ENCODE peak calls at places on chromosome 4, in seven cellular contexts. X is fibroblast of mammary gland, I is Karpas-422, G is hippocampal formation, Q is IMR-90, P is DMS 273 treated with DMSO at 0.1 percent for 48 hours, A is T47D. C is an unnamed sample.

GRCh38 chr4:90958256-90958895 is 831.2 kb downstream of the CCSER1 start:
- DNase-seq in G (no peak), Q (peak), P (peak), A (peak), I (no peak), X (peak), C (no peak)

GRCh38 chr4:1400191-1400805 is 5.9 kb downstream of the NKX1-1 start:
- DNase-seq in X (no peak), I (no peak), Q (no peak), G (no peak), P (no peak), A (no peak), C (no peak)

GRCh38 chr4:86980230-86980629 is 45.4 kb downstream of the AFF1 start:
- DNase-seq in G (no peak), Q (no peak), P (no peak), A (no peak), I (no peak), X (no peak), C (no peak)

GRCh38 chr4:151670843-151671242 is 90.0 kb downstream of the GATB start:
- DNase-seq in I (no peak), G (no peak), P (no peak), A (no peak), Q (no peak), X (no peak), C (no peak)

GRCh38 chr4:184514121-184514988 is 40.0 kb upstream of the IRF2 start:
- DNase-seq in Q (peak), I (no peak), P (no peak), G (peak), X (peak), A (no peak), C (no peak)

GRCh38 chr4:44448548-44449443 is at the start of gene KCTD8:
- DNase-seq in X (peak), A (peak), I (peak), G (peak), P (no peak), Q (peak), C (peak)

GRCh38 chr4:86302242-86302641 is 57.6 kb downstream of the MAPK10 start:
- DNase-seq in P (no peak), G (peak), A (peak), I (no peak), X (peak), Q (peak), C (no peak)

GRCh38 chr4:148062301-148062950 is 330.5 kb downstream of the ARHGAP10 start:
- DNase-seq in X (no peak), A (no peak), Q (no peak), P (no peak), I (peak), G (no peak), C (no peak)

GRCh38 chr4:116118216-116118615 is 967.2 kb downstream of the TRAM1L1 start:
- DNase-seq in A (no peak), X (no peak), P (no peak), Q (no peak), G (no peak), I (no peak), C (no peak)

GRCh38 chr4:118816538-118817177 is 19.3 kb downstream of the SEC24D start:
- DNase-seq in G (no peak), P (no peak), Q (peak), I (no peak), A (no peak), X (peak), C (no peak)